ENCODE peak calls at places on chromosome 1, in five cellular contexts. O is uterus, B is heart left ventricle, U is H54, J is breast epithelium. A is an unnamed sample.

GRCh38 chr1:167065481-167065880 is 24.7 kb downstream of the GPA33 start:
- DNase-seq in O (no peak), B (no peak), U (no peak), J (no peak), A (no peak)

GRCh38 chr1:235892734-235893413 is 26.2 kb upstream of the LYST start:
- DNase-seq in O (no peak), B (no peak), U (no peak), J (no peak), A (peak; percentile 63)

GRCh38 chr1:192763243-192763642 is 45.6 kb upstream of the RGS2 start:
- DNase-seq in O (no peak), B (no peak), U (no peak), J (no peak), A (no peak)

GRCh38 chr1:241918879-241919278 is 38.7 kb upstream of the BECN2 start:
- DNase-seq in O (no peak), B (peak; percentile 28), U (peak; percentile 80), J (no peak), A (no peak)

GRCh38 chr1:94044290-94044790 is 76.6 kb downstream of the ABCA4 start:
- DNase-seq in O (peak; percentile 72), B (peak; percentile 83), U (no peak), J (peak; percentile 84), A (peak; percentile 66)

GRCh38 chr1:81802601-81803422 is 2.1 kb downstream of the ADGRL2 start:
- DNase-seq in O (peak; percentile 31), B (peak; percentile 83), U (no peak), J (peak; percentile 61), A (peak; percentile 83)

GRCh38 chr1:40014253-40014706 is 26.2 kb upstream of the CAP1 start:
- DNase-seq in O (no peak), B (no peak), U (no peak), J (no peak), A (no peak)

GRCh38 chr1:235632538-235633219 is 16.9 kb downstream of the GNG4 start:
- DNase-seq in O (no peak), B (no peak), U (peak; percentile 26), J (no peak), A (no peak)

GRCh38 chr1:14222086-14222485 is 376.4 kb upstream of the KAZN start:
- DNase-seq in O (no peak), B (no peak), U (no peak), J (no peak), A (no peak)

GRCh38 chr1:223739366-223740057 is 27.2 kb downstream of the CAPN2 start:
- DNase-seq in O (no peak), B (no peak), U (no peak), J (no peak), A (no peak)

GRCh38 chr1:12275370-12275769 is 45.5 kb downstream of the VPS13D start:
- DNase-seq in O (no peak), B (peak; percentile 42), U (no peak), J (no peak), A (no peak)

GRCh38 chr1:244319283-244320132 is 132.2 kb downstream of the ADSS2 start:
- DNase-seq in O (no peak), B (no peak), U (no peak), J (no peak), A (no peak)

GRCh38 chr1:78210167-78210566 is 164.4 kb downstream of the GIPC2 start:
- DNase-seq in O (no peak), B (no peak), U (peak; percentile 11), J (no peak), A (no peak)

GRCh38 chr1:73820843-73821242 is 377.1 kb downstream of the LRRIQ3 start:
- DNase-seq in O (no peak), B (no peak), U (no peak), J (no peak), A (no peak)

GRCh38 chr1:154779563-154780189 is 90.4 kb downstream of the KCNN3 start:
- DNase-seq in O (no peak), B (no peak), U (no peak), J (no peak), A (no peak)

GRCh38 chr1:156118175-156118868 is 3.8 kb downstream of the LMNA start:
- DNase-seq in O (peak; percentile 47), B (peak; percentile 84), U (no peak), J (peak; percentile 73), A (peak; percentile 90)

GRCh38 chr1:23369335-23370013 is at the start of gene ZNF436:
- DNase-seq in O (peak; percentile 92), B (peak; percentile 97), U (peak; percentile 26), J (peak; percentile 70), A (peak; percentile 83)

GRCh38 chr1:189563784-189564183 is 913.9 kb downstream of the BRINP3 start:
- DNase-seq in O (no peak), B (no peak), U (no peak), J (no peak), A (no peak)

GRCh38 chr1:209389258-209389657 is 194.3 kb upstream of the CAMK1G start:
- DNase-seq in O (no peak), B (no peak), U (peak; percentile 46), J (no peak), A (no peak)

GRCh38 chr1:228804640-228805413 is 69.5 kb downstream of the RHOU start:
- DNase-seq in O (peak; percentile 45), B (no peak), U (no peak), J (no peak), A (no peak)
- TF ChIP-seq POLR2A in O (no peak), B (no peak), U (no peak), J (no peak), A (no peak)

GRCh38 chr1:110082477-110082876 is 12.0 kb upstream of the ALX3 start:
- DNase-seq in O (no peak), B (no peak), U (no peak), J (no peak), A (no peak)

GRCh38 chr1:110083453-110084225 is 13.2 kb upstream of the ALX3 start:
- DNase-seq in O (no peak), B (no peak), U (no peak), J (no peak), A (no peak)

GRCh38 chr1:110085666-110086065 is 15.2 kb upstream of the ALX3 start:
- DNase-seq in O (no peak), B (no peak), U (no peak), J (no peak), A (no peak)

GRCh38 chr1:110086959-110087358 is 16.5 kb upstream of the ALX3 start:
- DNase-seq in O (no peak), B (no peak), U (no peak), J (no peak), A (no peak)

GRCh38 chr1:110084226-110085078 is 14.0 kb upstream of the ALX3 start:
- DNase-seq in O (peak; percentile 61), B (peak; percentile 54), U (no peak), J (no peak), A (no peak)
- TF ChIP-seq POLR2A in O (peak; percentile 37), B (no peak), U (no peak), J (no peak), A (no peak)

DNA sequence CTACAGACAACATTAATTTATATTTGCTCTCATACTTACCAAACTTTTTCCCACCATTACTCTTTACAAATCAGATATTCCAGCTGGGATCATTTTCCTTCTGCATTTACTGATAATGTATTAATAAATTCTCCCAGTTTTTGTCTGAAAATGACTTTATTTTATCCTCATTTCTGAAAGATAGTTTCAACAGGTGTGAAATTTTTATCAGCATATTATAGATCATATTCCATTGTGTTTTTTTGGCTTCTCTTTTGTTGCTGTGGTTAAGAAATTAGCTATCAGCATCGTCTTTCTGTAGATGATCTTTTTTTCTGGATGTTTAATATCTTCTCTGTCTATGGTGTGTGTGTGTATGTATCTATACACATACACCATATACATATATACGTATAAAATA is 2.7 kb downstream of the CFAP57 start:
- DNase-seq in O (no peak), B (no peak), U (no peak), J (no peak), A (no peak)
- TF ChIP-seq POLR2A in O (no peak), B (no peak), U (no peak), J (no peak), A (no peak)

GRCh38 chr1:18461656-18462055 is 19.1 kb upstream of the KLHDC7A start:
- DNase-seq in O (no peak), B (no peak), U (no peak), J (no peak), A (no peak)

GRCh38 chr1:18464665-18465050 is 16.1 kb upstream of the KLHDC7A start:
- DNase-seq in O (no peak), B (no peak), U (no peak), J (peak; percentile 80), A (peak; percentile 94)

GRCh38 chr1:18466676-18467075 is 14.1 kb upstream of the KLHDC7A start:
- DNase-seq in O (no peak), B (no peak), U (no peak), J (no peak), A (no peak)

GRCh38 chr1:18463984-18464664 is 16.6 kb upstream of the KLHDC7A start:
- DNase-seq in O (no peak), B (no peak), U (no peak), J (peak; percentile 62), A (peak; percentile 91)

DNA sequence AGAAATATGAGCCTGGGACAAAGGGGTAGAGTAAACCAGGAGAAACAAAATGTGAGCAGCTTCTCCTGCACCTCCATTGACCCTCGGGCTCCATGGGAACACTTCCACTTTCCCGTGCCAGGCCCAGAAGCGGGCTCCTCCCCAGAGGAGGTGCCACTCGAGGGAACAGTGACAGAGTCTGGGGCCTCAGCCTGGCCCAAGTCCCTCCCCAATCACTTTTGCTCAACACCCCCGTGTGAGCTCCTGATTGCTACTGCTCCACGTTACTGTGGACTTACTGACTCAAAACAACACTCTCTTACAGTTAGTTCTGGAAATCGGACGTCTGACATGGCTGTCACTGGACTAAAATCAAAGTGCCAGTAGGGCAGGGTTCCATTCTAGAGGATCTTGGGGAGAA is 17.7 kb upstream of the KLHDC7A start:
- DNase-seq in O (no peak), B (no peak), U (no peak), J (no peak), A (no peak)
- TF ChIP-seq POLR2A in O (no peak), B (no peak), U (no peak), J (no peak), A (no peak)

GRCh38 chr1:52653207-52653849 is 20.4 kb downstream of the SHISAL2A start:
- DNase-seq in O (no peak), B (no peak), U (no peak), J (no peak), A (no peak)
- TF ChIP-seq POLR2A in O (no peak), B (no peak), U (no peak), J (no peak), A (no peak)

DNA sequence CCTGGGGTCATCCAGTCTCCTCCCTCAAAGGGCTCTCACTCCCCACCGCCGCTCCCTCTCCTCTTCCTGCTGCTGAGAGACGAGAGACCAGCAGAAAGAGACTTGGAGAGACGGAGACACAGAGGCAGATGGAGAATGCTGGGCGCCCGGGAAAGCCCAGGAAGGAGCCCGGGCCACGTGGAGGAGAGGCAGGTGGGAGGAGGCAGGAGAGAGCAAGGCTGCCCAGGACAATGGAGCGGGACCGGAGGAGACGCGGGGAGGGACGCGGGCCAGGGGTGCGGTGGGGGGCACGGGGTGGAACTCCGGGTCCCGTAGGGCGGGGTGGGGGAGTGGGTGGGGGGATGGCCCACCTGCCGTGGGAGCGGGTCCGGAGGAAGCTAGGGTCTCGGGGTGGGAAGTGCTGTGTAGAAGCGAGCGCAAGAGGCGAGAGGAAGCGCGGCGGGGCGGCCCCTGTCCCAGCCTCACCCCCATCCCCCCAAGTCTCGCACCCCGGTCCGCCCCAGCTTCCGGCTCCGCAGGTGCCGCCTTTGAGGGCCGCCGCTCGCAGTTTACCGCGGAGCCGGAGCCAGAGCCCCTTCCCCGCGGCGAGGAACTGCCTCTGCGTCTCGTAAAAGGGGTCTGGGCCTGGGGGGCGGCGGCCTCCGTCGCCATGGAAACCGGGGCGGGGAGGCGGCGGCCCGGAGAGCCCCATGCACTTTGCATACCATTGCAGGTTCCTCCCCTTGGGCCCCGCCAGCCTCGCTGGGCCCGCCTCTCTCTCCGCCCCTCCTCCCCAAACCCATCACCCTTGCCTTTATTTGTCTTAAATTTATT is 11.7 kb upstream of the EPHA2 start:
- DNase-seq in O (no peak), B (no peak), U (no peak), J (no peak), A (no peak)
- TF ChIP-seq POLR2A in O (no peak), B (no peak), U (no peak), J (no peak), A (no peak)

GRCh38 chr1:85366391-85366790 is 90.0 kb upstream of the BCL10 start:
- DNase-seq in O (no peak), B (no peak), U (peak; percentile 30), J (no peak), A (no peak)
- TF ChIP-seq POLR2A in O (no peak), B (no peak), U (no peak), J (no peak), A (no peak)

A was measured in right lobe of liver.